ENCODE peak calls at places on chromosomes 7 and 10, in four cellular contexts. O is mucosa of descending colon; V is NCI-H1694 treated with DMSO at 0.1 percent for 48 hours; Y is activated naive CD4-positive, alpha-beta T cell. F is an unnamed sample.

GRCh38 chr10:132574783-132575319 is 37.3 kb downstream of the INPP5A start:
- DNase-seq in O (peak), V (no peak), Y (no peak), F (no peak)

GRCh38 chr7:5421626-5422323 is 1.9 kb downstream of the TNRC18 start:
- DNase-seq in O (peak), V (peak), Y (no peak), F (peak)

GRCh38 chr10:43942096-43942885 is 293.6 kb upstream of the ZNF32 start:
- DNase-seq in O (no peak), V (peak), Y (no peak), F (no peak)

GRCh38 chr7:157011333-157012112 is 1.1 kb upstream of the MNX1 start:
- DNase-seq in O (no peak), V (no peak), Y (no peak), F (no peak)

GRCh38 chr10:119190353-119190752 is 11.7 kb upstream of the PRDX3 start:
- DNase-seq in O (no peak), V (no peak), Y (no peak), F (peak)

GRCh38 chr10:29955308-29955935 is 104.0 kb downstream of the JCAD start:
- DNase-seq in O (no peak), V (no peak), Y (no peak), F (no peak)

GRCh38 chr10:106506509-106507265 is 657.8 kb downstream of the SORCS1 start:
- DNase-seq in O (no peak), V (no peak), Y (no peak), F (no peak)

GRCh38 chr10:18195060-18195799 is 55.0 kb downstream of the CACNB2 start:
- DNase-seq in O (no peak), V (no peak), Y (no peak), F (no peak)

GRCh38 chr7:71300603-71301002 is 168.7 kb downstream of the GALNT17 start:
- DNase-seq in O (no peak), V (no peak), Y (no peak), F (no peak)

GRCh38 chr7:132065193-132065972 is 509.0 kb upstream of the PODXL start:
- DNase-seq in O (no peak), V (no peak), Y (no peak), F (no peak)

GRCh38 chr7:24786941-24787340 is 29.7 kb upstream of the GSDME start:
- DNase-seq in O (no peak), V (no peak), Y (no peak), F (no peak)

GRCh38 chr7:83947260-83947659 is 247.3 kb downstream of the SEMA3A start:
- DNase-seq in O (no peak), V (no peak), Y (no peak), F (peak)

GRCh38 chr7:34385385-34385784 is 272.6 kb upstream of the NPSR1 start:
- DNase-seq in O (no peak), V (no peak), Y (no peak), F (no peak)